ENCODE peak calls at places on chromosomes 4 and X, in four cellular contexts. H is epithelial cell of esophagus; Z is brain pericyte; J is stimulated activated CD4-positive, alpha-beta T cell treated with anti-CD3 and anti-CD28 coated beads, Interleukin-1b, Interleukin-23, amount 100 ng/mL, for 4 hours. K is an unnamed sample.

GRCh38 chr4:118845552-118846065 is 9.7 kb upstream of the SEC24D start:
- DNase-seq in Z (no peak), J (no peak), H (no peak), K (no peak)

GRCh38 chrX:97672138-97672537 is 788.4 kb downstream of the RPA4 start:
- DNase-seq in Z (no peak), J (no peak), H (no peak), K (no peak)

GRCh38 chrX:52852110-52852872 is 15.6 kb downstream of the XAGE3 start:
- DNase-seq in J (no peak), Z (no peak), H (peak), K (no peak)

GRCh38 chr4:48112017-48112667 is 21.9 kb downstream of the TXK start:
- DNase-seq in J (no peak), Z (no peak), H (peak), K (no peak)

GRCh38 chr4:7384929-7385890 is 49.5 kb downstream of the PSAPL1 start:
- DNase-seq in J (no peak), H (no peak), Z (no peak), K (no peak)

GRCh38 chr4:118703118-118703517 is 17.9 kb downstream of the METTL14 start:
- DNase-seq in Z (no peak), J (no peak), H (no peak), K (no peak)

GRCh38 chr4:92305148-92305877 is 1.5 kb downstream of the GRID2 start:
- DNase-seq in J (no peak), H (peak), Z (no peak), K (peak)

GRCh38 chrX:121858867-121859647 is 811.6 kb downstream of the GLUD2 start:
- DNase-seq in Z (no peak), H (no peak), J (no peak), K (no peak)

GRCh38 chrX:39017716-39018115 is 216.5 kb downstream of the MID1IP1 start:
- DNase-seq in H (no peak), Z (no peak), J (no peak), K (no peak)

GRCh38 chr4:69058410-69059059 is 37.7 kb upstream of the UGT2B7 start:
- DNase-seq in Z (no peak), H (no peak), J (no peak), K (no peak)

GRCh38 chr4:8870647-8871416 is 807 bp downstream of the HMX1 start:
- DNase-seq in J (no peak), Z (no peak), H (no peak), K (no peak)

GRCh38 chr4:30837131-30837539 is 117.0 kb downstream of the PCDH7 start:
- DNase-seq in J (no peak), Z (no peak), H (peak), K (no peak)

GRCh38 chr4:96102541-96103018 is 262.7 kb downstream of the PDHA2 start:
- DNase-seq in J (no peak), H (peak), Z (peak), K (peak)

GRCh38 chr4:150297861-150298474 is 219.7 kb downstream of the DCLK2 start:
- DNase-seq in J (no peak), H (peak), Z (peak), K (no peak)

GRCh38 chr4:60042941-60043340 is 1157.2 kb upstream of the ADGRL3 start:
- DNase-seq in H (peak), Z (no peak), J (no peak), K (no peak)

GRCh38 chr4:177579649-177580048 is 137.4 kb upstream of the AGA start:
- DNase-seq in J (no peak), Z (no peak), H (no peak), K (no peak)

GRCh38 chr4:127993150-127993549 is 27.9 kb downstream of the ABHD18 start:
- DNase-seq in H (no peak), Z (no peak), J (no peak), K (no peak)

GRCh38 chrX:148538582-148538981 is 38.2 kb downstream of the AFF2 start:
- DNase-seq in Z (no peak), H (no peak), J (no peak), K (no peak)

GRCh38 chr4:54913751-54914526 is 211.5 kb downstream of the KDR start:
- DNase-seq in J (no peak), Z (peak), H (no peak), K (peak)

GRCh38 chr4:20253272-20253798 is 1.6 kb downstream of the SLIT2 start:
- DNase-seq in J (no peak), Z (no peak), H (no peak), K (no peak)